ENCODE peak calls at places on chromosome 12, in ten cellular contexts. Z is left ventricle myocardium inferior; Y is upper lobe of right lung; W is tibial nerve; B is A549; M is esophagus squamous epithelium; O is psoas muscle; C is CD8-positive, alpha-beta T cell; H is IMR-90; Q is PC-9. S is an unnamed sample.
A peak's percentile ranks its signal among the peaks of the same experiment; 100 is the strongest.

GRCh38 chr12:105462841-105463240 is 132.3 kb downstream of the C12orf75 start:
- DNase-seq in C (no peak), Q (no peak), W (no peak), B (no peak), Z (no peak), H (peak; percentile 61), O (no peak), Y (no peak), M (no peak), S (no peak)

GRCh38 chr12:77003244-77003643 is 62.1 kb downstream of the E2F7 start:
- DNase-seq in Q (no peak), Z (no peak), H (peak; percentile 29), Y (no peak), O (no peak), W (no peak), M (no peak), C (no peak), B (no peak), S (no peak)

GRCh38 chr12:55336002-55336401 is 5.5 kb downstream of the OR6C3 start:
- DNase-seq in H (no peak), Q (no peak), W (no peak), M (no peak), C (no peak), O (no peak), Z (no peak), Y (no peak), B (no peak), S (no peak)

GRCh38 chr12:62211510-62211909 is 48.7 kb upstream of the USP15 start:
- DNase-seq in Q (no peak), H (no peak), M (no peak), W (no peak), C (no peak), Z (no peak), Y (no peak), O (no peak), B (no peak), S (no peak)

GRCh38 chr12:58504539-58504938 is 415.8 kb downstream of the LRIG3 start:
- DNase-seq in H (peak; percentile 66), Q (no peak), O (no peak), W (no peak), Z (no peak), B (no peak), M (no peak), Y (no peak), C (no peak), S (no peak)

GRCh38 chr12:94100254-94100653 is 48.1 kb upstream of the PLXNC1 start:
- DNase-seq in M (no peak), C (no peak), Z (no peak), Y (no peak), B (no peak), O (peak; percentile 38), H (peak; percentile 58), Q (peak; percentile 74), W (no peak), S (no peak)

GRCh38 chr12:49345048-49345839 is 1.4 kb upstream of the DNAJC22 start:
- DNase-seq in B (no peak), W (no peak), C (no peak), Y (peak; percentile 70), Z (no peak), O (no peak), H (no peak), M (no peak), Q (no peak), S (no peak)

GRCh38 chr12:128365032-128365431 is 98.1 kb downstream of the TMEM132C start:
- DNase-seq in H (no peak), O (no peak), M (no peak), Q (no peak), W (no peak), Y (no peak), Z (no peak), C (no peak), B (no peak), S (no peak)

GRCh38 chr12:49949124-49949845 is 1.3 kb upstream of the AQP2 start:
- DNase-seq in M (no peak), Z (no peak), B (no peak), H (no peak), W (no peak), Q (no peak), C (no peak), O (no peak), Y (peak; percentile 41), S (no peak)

GRCh38 chr12:65808580-65808979 is 15.7 kb upstream of the HMGA2 start:
- DNase-seq in Z (no peak), B (no peak), W (no peak), Q (no peak), H (no peak), Y (no peak), C (no peak), O (no peak), M (no peak), S (no peak)

GRCh38 chr12:38138225-38139221 is 178.1 kb upstream of the ALG10B start:
- DNase-seq in Z (no peak), H (peak; percentile 44), Q (peak; percentile 76), W (peak; percentile 93), Y (peak; percentile 77), B (peak; percentile 72), C (no peak), M (no peak), O (no peak), S (no peak)

GRCh38 chr12:38137716-38138115 is 178.9 kb upstream of the ALG10B start:
- DNase-seq in O (no peak), Z (no peak), B (no peak), Q (no peak), H (no peak), C (no peak), Y (no peak), W (no peak), M (no peak), S (no peak)

GRCh38 chr12:38139456-38139855 is 177.1 kb upstream of the ALG10B start:
- DNase-seq in M (no peak), B (no peak), Q (no peak), O (no peak), Z (no peak), W (no peak), C (no peak), H (no peak), Y (no peak), S (no peak)

GRCh38 chr12:38141239-38141638 is 175.3 kb upstream of the ALG10B start:
- DNase-seq in M (no peak), O (no peak), Z (no peak), B (no peak), Y (no peak), C (no peak), H (no peak), Q (no peak), W (no peak), S (no peak)

GRCh38 chr12:38137287-38137686 is 179.3 kb upstream of the ALG10B start:
- DNase-seq in M (no peak), Q (no peak), W (no peak), Y (no peak), Z (no peak), O (no peak), C (no peak), B (no peak), H (no peak), S (no peak)
- H3K9me3 ChIP-seq in M (no peaks in the 10 kb centered on the region), Q (no peaks in the 10 kb centered on the region), W (no peaks in the 10 kb centered on the region), Y (no peaks in the 10 kb centered on the region), Z (no peaks in the 10 kb centered on the region), O (no peaks in the 10 kb centered on the region), C (no peaks in the 10 kb centered on the region), B (no peaks in the 10 kb centered on the region), H (no peaks in the 10 kb centered on the region), S (no peaks in the 10 kb centered on the region)

DNA sequence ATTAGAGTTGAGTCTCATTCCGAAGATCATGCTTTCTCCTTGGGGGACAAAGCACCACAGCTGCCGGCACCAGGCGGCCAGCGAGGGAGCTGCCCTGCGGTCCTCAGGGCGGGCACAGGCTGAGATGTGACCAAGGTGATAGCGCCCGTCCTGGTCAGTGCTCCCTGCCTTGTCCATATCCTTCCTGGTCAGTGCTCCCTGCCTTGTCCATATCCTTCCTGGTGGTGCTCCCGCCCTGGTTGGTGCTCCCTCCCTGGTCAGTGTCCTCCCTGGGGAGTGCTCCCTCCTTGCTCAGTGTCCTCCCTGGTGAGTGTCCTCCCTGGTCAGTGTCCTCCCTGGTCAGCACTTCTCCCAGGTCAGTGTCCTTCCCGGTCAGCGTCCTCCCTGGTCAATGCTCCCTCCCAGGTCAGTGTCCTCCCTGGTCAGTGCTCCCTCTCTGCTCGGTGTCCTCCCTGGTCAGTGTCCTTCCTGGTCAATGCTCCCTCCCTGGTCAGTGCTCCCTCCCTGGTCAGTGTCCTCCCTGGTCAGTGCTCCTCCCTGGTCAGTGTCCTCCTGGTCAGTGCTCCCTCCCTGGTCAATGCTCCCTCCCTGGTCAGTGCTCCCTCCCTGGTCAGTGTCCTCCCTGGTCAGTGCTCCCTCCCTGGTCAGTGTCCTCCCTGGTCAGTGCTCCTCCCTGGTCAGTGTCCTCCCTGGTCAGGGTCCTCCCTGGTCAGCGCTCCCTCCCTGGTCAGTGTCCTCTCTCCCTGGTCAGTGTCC is 92.2 kb downstream of the ADGRD1 start:
- DNase-seq in C (no peak), Z (no peak), M (no peak), Y (peak; percentile 52), B (no peak), O (no peak), H (no peak), W (no peak), Q (no peak), S (no peak)
- H3K9me3 ChIP-seq in C (no peaks in the 10 kb centered on the region), Z (no peaks in the 10 kb centered on the region), M (no peaks in the 10 kb centered on the region), Y (no peaks in the 10 kb centered on the region), B (no peaks in the 10 kb centered on the region), O (no peaks in the 10 kb centered on the region), H (peaks cover 61% of the 10 kb centered on the region), W (no peaks in the 10 kb centered on the region), Q (no peaks in the 10 kb centered on the region), S (no peaks in the 10 kb centered on the region)

DNA sequence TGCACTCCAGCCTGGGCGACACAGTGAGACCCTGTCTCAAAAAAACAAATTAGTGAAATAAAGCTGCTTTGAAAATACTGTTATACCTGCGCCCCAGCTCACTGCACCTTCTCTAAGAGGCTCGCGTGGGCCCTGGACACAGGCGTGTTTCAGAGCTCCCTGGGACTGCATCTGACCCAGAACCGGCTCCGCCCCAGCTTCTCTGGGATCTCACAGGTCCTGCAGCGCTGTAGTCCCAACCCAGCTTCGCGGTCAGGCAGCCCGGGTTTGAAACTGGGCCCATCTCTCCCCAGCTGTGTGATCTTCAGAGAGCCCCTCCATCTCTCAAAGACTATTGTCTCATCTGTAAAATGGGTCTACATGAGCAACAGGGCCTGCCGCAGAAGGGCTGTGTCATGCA is 7.5 kb downstream of the RIMBP2 start:
- DNase-seq in B (no peak), Z (no peak), H (no peak), W (no peak), M (no peak), C (no peak), O (no peak), Q (no peak), Y (no peak), S (no peak)
- H3K9me3 ChIP-seq in B (no peaks in the 10 kb centered on the region), Z (no peaks in the 10 kb centered on the region), H (peaks cover 44% of the 10 kb centered on the region), W (no peaks in the 10 kb centered on the region), M (no peaks in the 10 kb centered on the region), C (no peaks in the 10 kb centered on the region), O (no peaks in the 10 kb centered on the region), Q (no peaks in the 10 kb centered on the region), Y (no peaks in the 10 kb centered on the region), S (no peaks in the 10 kb centered on the region)

DNA sequence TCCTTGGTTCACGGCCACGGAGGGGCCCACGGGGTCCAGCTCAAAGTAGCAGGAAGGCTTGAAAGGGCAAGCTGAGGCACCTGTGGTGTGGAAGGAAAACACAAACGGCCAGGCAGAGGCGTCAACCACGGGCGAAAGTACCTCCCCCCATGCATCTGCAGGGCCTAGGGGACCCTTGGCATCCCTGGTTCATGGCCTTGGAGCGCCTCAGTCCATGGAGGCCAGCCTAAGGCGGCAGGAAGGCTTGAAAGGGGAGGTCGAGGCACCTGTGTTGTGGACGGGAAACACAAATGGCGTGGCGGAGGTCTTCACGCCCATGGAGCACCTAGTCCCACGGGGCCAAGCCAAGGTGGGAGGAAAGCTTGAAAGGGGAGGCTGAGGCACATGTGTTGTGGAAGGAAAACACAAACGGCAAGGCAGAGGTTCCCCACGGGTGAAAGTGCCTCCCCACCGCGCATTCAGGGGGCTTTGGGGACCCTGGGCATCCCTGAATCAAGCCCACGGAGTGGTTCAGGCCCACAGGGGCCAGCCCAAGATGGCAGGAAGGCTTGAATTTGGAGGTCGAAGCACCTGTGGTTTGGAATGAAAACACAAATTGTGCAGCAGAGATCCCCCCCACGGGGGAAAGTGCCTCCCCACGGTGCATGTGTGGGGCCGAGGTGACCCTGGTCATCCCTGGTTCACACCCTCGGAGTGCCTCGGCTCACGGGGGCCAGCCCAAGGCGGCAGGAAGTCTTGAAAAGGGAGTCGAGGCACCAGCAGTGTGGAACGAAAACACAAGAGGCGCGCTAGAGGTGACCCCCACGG is 380.8 kb downstream of the ALG10 start:
- DNase-seq in H (no peak), B (no peak), Q (no peak), O (peak; percentile 7), Z (peak; percentile 5), Y (peak; percentile 49), C (no peak), M (no peak), W (no peak), S (peak; percentile 4)
- H3K9me3 ChIP-seq in H (peaks cover 72% of the 10 kb centered on the region), B (peaks cover 9% of the 10 kb centered on the region), Q (peaks cover 3% of the 10 kb centered on the region), O (peaks cover 6% of the 10 kb centered on the region), Z (peaks cover 96% of the 10 kb centered on the region), Y (peaks cover 17% of the 10 kb centered on the region), C (peaks cover 9% of the 10 kb centered on the region), M (peaks cover 83% of the 10 kb centered on the region), W (no peaks in the 10 kb centered on the region), S (peaks cover 4% of the 10 kb centered on the region)

S was measured in T-helper 17 cell.